ENCODE peak calls at places on chromosomes 11 and 22, in six cellular contexts. S, A, Z, G, R and J are unnamed samples.

GRCh38 chr22:36733271-36733670 is 29.7 kb upstream of the CACNG2 start:
- DNase-seq in S (peak; percentile 62), A (no peak), Z (no peak), G (peak; percentile 17), R (no peak), J (no peak)

GRCh38 chr11:102971766-102972165 is 16.2 kb upstream of the MMP13 start:
- DNase-seq in S (no peak), A (peak; percentile 76), Z (no peak), G (no peak), R (no peak), J (peak; percentile 36)

GRCh38 chr11:79090191-79090590 is 350.6 kb downstream of the TENM4 start:
- DNase-seq in S (no peak), A (no peak), Z (no peak), G (no peak), R (no peak), J (no peak)

GRCh38 chr11:120516461-120517389 is 5.2 kb downstream of the GRIK4 start:
- DNase-seq in S (no peak), A (no peak), Z (no peak), G (peak; percentile 62), R (no peak), J (no peak)

GRCh38 chr22:19018256-19018655 is 82.2 kb upstream of the PRODH start:
- DNase-seq in S (no peak), A (no peak), Z (no peak), G (no peak), R (no peak), J (no peak)

GRCh38 chr22:27317961-27318360 is 483.6 kb downstream of the MN1 start:
- DNase-seq in S (no peak), A (no peak), Z (peak; percentile 43), G (no peak), R (no peak), J (peak; percentile 62)

GRCh38 chr11:5737672-5738071 is 1.4 kb downstream of the OR56B1 start:
- DNase-seq in S (no peak), A (peak; percentile 13), Z (no peak), G (no peak), R (peak; percentile 3), J (no peak)

GRCh38 chr11:96464695-96465307 is 75.0 kb downstream of the JRKL start:
- DNase-seq in S (no peak), A (peak; percentile 84), Z (no peak), G (no peak), R (peak; percentile 90), J (peak; percentile 78)

GRCh38 chr11:134589155-134589554 is 177.1 kb upstream of the B3GAT1 start:
- DNase-seq in S (peak; percentile 48), A (no peak), Z (no peak), G (no peak), R (no peak), J (no peak)

GRCh38 chr11:57601297-57601696 is 3.8 kb downstream of the SERPING1 start:
- DNase-seq in S (no peak), A (no peak), Z (no peak), G (no peak), R (no peak), J (no peak)

GRCh38 chr22:46707305-46707704 is 30.7 kb downstream of the CERK start:
- DNase-seq in S (no peak), A (no peak), Z (no peak), G (no peak), R (no peak), J (no peak)

GRCh38 chr22:37769056-37769455 is 38.7 kb upstream of the GCAT start:
- DNase-seq in S (no peak), A (no peak), Z (no peak), G (no peak), R (no peak), J (no peak)

GRCh38 chr11:13939952-13940610 is 22.4 kb upstream of the SPON1 start:
- DNase-seq in S (no peak), A (no peak), Z (no peak), G (no peak), R (no peak), J (no peak)

GRCh38 chr22:37030560-37031281 is 11.2 kb downstream of the MPST start:
- DNase-seq in S (no peak), A (no peak), Z (no peak), G (no peak), R (no peak), J (no peak)

GRCh38 chr11:91296628-91297027 is 928.0 kb upstream of the FAT3 start:
- DNase-seq in S (no peak), A (no peak), Z (no peak), G (no peak), R (peak; percentile 58), J (peak; percentile 57)

GRCh38 chr11:12853652-12854296 is 155.3 kb upstream of the RASSF10 start:
- DNase-seq in S (no peak), A (peak; percentile 40), Z (peak; percentile 47), G (no peak), R (peak; percentile 73), J (peak; percentile 97)

GRCh38 chr11:29328961-29329441 is 687.8 kb downstream of the KCNA4 start:
- DNase-seq in S (no peak), A (peak; percentile 91), Z (no peak), G (no peak), R (peak; percentile 90), J (peak; percentile 81)

GRCh38 chr11:405976-406795 is 8.6 kb downstream of the SIGIRR start:
- DNase-seq in S (no peak), A (no peak), Z (no peak), G (peak; percentile 67), R (no peak), J (no peak)

GRCh38 chr11:407651-408080 is 7.1 kb downstream of the SIGIRR start:
- DNase-seq in S (no peak), A (no peak), Z (no peak), G (no peak), R (no peak), J (no peak)

GRCh38 chr11:405323-405975 is 9.3 kb downstream of the SIGIRR start:
- DNase-seq in S (no peak), A (peak; percentile 71), Z (no peak), G (no peak), R (peak; percentile 56), J (peak; percentile 35)

GRCh38 chr11:408154-409007 is 6.4 kb downstream of the SIGIRR start:
- DNase-seq in S (no peak), A (no peak), Z (no peak), G (peak; percentile 64), R (no peak), J (no peak)

GRCh38 chr11:406796-407650 is 7.8 kb downstream of the SIGIRR start:
- DNase-seq in S (no peak), A (peak; percentile 77), Z (peak; percentile 89), G (peak; percentile 91), R (peak; percentile 82), J (peak; percentile 87)
- TF ChIP-seq CTCF in S (no peak), A (no peak), Z (peak; percentile 15), G (peak; percentile 22), R (no peak), J (peak; percentile 17)

GRCh38 chr11:111527279-111527678 is 12.7 kb downstream of the HOATZ start:
- DNase-seq in S (no peak), A (no peak), Z (no peak), G (no peak), R (no peak), J (no peak)

GRCh38 chr11:111526501-111526900 is 11.9 kb downstream of the HOATZ start:
- DNase-seq in S (no peak), A (peak; percentile 35), Z (no peak), G (no peak), R (peak; percentile 70), J (peak; percentile 20)

GRCh38 chr11:111524056-111524455 is 9.5 kb downstream of the HOATZ start:
- DNase-seq in S (no peak), A (no peak), Z (no peak), G (no peak), R (no peak), J (no peak)

GRCh38 chr11:111523343-111523742 is 8.8 kb downstream of the HOATZ start:
- DNase-seq in S (no peak), A (no peak), Z (no peak), G (no peak), R (no peak), J (no peak)

DNA sequence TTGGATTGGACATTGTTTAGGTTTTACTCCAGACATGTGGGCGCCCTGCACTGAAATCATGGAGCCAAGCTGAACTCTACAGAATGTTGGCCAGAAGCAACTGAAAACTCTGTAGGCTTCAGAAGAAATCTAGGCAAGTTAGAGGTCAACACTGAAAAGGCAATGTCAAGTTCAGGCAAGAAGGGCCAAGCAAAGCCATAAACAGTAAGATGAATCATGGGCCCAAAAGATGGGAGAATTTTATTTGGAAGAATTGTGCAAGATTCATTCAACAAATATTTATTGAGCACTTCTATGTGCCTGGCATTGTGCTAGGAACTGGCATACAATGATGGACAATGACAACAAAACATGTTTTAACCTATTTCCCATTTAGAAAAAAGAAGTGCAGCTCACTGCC is 10.9 kb downstream of the HOATZ start:
- DNase-seq in S (no peak), A (no peak), Z (no peak), G (no peak), R (no peak), J (no peak)
- TF ChIP-seq CTCF in S (no peak), A (no peak), Z (no peak), G (no peak), R (no peak), J (no peak)

DNA sequence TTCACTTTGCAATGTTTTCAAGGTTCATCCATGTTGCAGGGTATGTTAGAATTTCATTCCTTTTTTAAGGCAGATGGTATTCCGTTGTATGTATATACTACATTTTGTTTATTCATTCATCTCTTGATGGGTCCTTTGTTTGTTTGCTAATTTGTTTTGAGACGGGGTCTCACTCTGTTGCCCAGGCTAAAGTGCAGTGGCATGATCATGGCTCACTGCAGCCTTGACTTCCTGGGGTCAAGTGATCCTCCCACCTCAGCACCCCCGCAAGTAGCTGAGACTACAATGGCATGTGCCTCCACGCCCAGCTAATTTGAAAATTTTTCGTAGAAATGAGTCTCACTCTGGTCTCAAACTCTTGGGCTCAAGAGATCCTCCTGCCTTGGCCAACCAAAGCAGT is 6.2 kb downstream of the UVRAG start:
- DNase-seq in S (no peak), A (no peak), Z (no peak), G (no peak), R (no peak), J (no peak)
- TF ChIP-seq CTCF in S (no peak), A (no peak), Z (no peak), G (no peak), R (no peak), J (no peak)

DNA sequence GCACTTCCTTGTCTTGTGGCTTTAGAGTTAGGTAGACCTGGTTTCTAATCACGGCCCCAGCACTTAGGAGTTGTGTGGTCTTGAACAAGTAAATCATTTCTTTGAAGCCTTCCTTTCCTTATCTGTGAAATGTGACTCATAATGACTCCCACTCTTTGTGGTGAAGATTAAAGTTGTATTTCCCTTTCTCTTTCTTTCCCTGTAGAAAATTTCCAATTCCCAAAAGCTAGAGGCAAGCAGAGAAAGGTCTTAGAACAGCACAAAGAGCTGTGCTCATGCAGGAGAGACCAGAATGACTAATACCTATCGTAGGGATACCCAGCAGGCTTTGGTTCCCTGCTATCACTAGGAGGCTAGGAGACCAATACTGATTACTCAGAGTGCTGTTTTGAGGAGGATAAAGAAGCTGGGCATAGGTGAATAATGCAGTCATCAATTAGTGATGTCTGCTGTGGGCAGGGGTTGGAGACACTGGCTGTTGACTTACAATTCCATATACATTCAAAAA is 270.7 kb upstream of the SYN3 start:
- DNase-seq in S (no peak), A (peak; percentile 84), Z (no peak), G (no peak), R (peak; percentile 49), J (peak; percentile 9)
- TF ChIP-seq CTCF in S (no peak), A (no peak), Z (no peak), G (no peak), R (no peak), J (no peak)